ENCODE peak calls at places on chromosomes 16 and 17, in nine cellular contexts. C is colonic mucosa; R is tibial artery; P is gastrocnemius medialis; E is CD8-positive, alpha-beta T cell; X is GM23248; D is adrenal gland; O is neuronal stem cell; T is A549. K is an unnamed sample.

GRCh38 chr16:49464877-49465504 is 91.4 kb downstream of the C16orf78 start:
- DNase-seq in D (no peak), C (peak; percentile 15), T (no peak), P (no peak), O (peak; percentile 37), R (no peak), X (no peak), E (no peak), K (peak; percentile 34)

GRCh38 chr17:42122371-42123303 is at the start of gene HSPB9:
- DNase-seq in O (no peak), D (no peak), E (no peak), R (no peak), X (no peak), C (peak; percentile 87), T (no peak), P (no peak), K (peak; percentile 82)

GRCh38 chr17:68390888-68391545 is 66.3 kb downstream of the WIPI1 start:
- DNase-seq in D (no peak), O (no peak), T (no peak), X (peak; percentile 44), C (no peak), R (peak; percentile 65), E (no peak), P (no peak), K (no peak)

GRCh38 chr17:16444258-16444886 is 29.0 kb downstream of the TRPV2 start:
- DNase-seq in O (no peak), T (peak; percentile 37), D (no peak), R (no peak), E (no peak), C (no peak), P (no peak), X (no peak), K (no peak)

GRCh38 chr16:84478172-84478948 is 26.1 kb downstream of the MEAK7 start:
- DNase-seq in C (no peak), P (no peak), O (no peak), T (no peak), X (peak; percentile 93), D (peak; percentile 21), R (no peak), E (no peak), K (no peak)

GRCh38 chr17:2644971-2645370 is 51.5 kb downstream of the PAFAH1B1 start:
- DNase-seq in P (no peak), X (no peak), O (no peak), C (no peak), T (no peak), D (peak; percentile 56), E (no peak), R (no peak), K (no peak)

GRCh38 chr17:63930951-63931575 is 1.1 kb downstream of the CD79B start:
- DNase-seq in P (no peak), R (peak; percentile 68), C (peak; percentile 66), T (no peak), D (peak; percentile 66), O (no peak), E (peak; percentile 63), X (no peak), K (peak; percentile 84)

GRCh38 chr17:35079547-35079946 is 16.0 kb upstream of the RFFL start:
- DNase-seq in T (peak; percentile 82), R (no peak), E (no peak), D (no peak), C (no peak), P (no peak), X (peak; percentile 33), O (no peak), K (no peak)

GRCh38 chr16:22622703-22623102 is 112.0 kb downstream of the NPIPB5 start:
- DNase-seq in E (no peak), P (no peak), T (no peak), C (no peak), O (no peak), R (no peak), D (no peak), X (no peak), K (no peak)

GRCh38 chr16:23863511-23864422 is 28.0 kb downstream of the PRKCB start:
- DNase-seq in E (no peak), X (no peak), T (no peak), O (no peak), P (no peak), C (peak; percentile 26), D (no peak), R (no peak), K (no peak)

GRCh38 chr16:53061701-53062159 is 6.9 kb downstream of the CHD9 start:
- DNase-seq in X (no peak), O (no peak), D (peak; percentile 39), P (peak; percentile 45), T (no peak), E (peak; percentile 9), R (peak; percentile 48), C (peak; percentile 85), K (peak; percentile 73)

GRCh38 chr16:87844374-87844733 is 25.0 kb downstream of the SLC7A5 start:
- DNase-seq in P (no peak), D (no peak), C (no peak), E (no peak), X (no peak), O (no peak), R (no peak), T (no peak), K (no peak)

GRCh38 chr16:54077412-54077821 is 209.2 kb downstream of the IRX3 start:
- DNase-seq in D (peak; percentile 35), X (peak; percentile 76), E (no peak), P (no peak), R (no peak), O (no peak), T (peak; percentile 70), C (no peak), K (no peak)

GRCh38 chr17:42924891-42925290 is 24.3 kb downstream of the G6PC1 start:
- DNase-seq in C (no peak), D (no peak), T (no peak), O (no peak), P (no peak), R (no peak), E (no peak), X (no peak), K (no peak)

GRCh38 chr16:50742521-50743150 is 750 bp downstream of the CYLD start:
- DNase-seq in D (peak; percentile 67), O (no peak), E (peak; percentile 26), R (peak; percentile 31), T (no peak), C (peak; percentile 29), X (peak; percentile 81), P (peak; percentile 43), K (peak; percentile 62)

DNA sequence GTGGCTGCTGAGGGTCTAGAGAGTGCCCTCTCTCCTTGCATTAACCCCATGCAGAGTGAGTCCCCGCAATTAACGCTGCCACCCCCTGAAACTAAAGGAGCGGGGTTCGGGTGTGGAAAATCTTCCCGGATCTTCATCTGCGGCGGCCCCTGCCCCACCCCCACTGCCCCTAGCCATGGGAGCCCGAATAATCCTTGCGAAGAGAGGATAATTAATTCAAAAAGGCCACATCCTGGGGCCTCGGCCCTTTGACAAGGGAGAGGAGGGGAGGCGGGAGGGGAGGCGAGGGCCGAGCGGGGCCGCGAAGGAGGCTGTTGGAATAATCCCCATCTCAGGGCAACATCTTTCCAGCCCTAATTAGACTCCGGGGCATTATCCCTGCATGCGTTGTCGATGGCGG is 387.4 kb upstream of the TNRC6C start:
- DNase-seq in R (no peak), T (no peak), E (no peak), X (no peak), O (peak; percentile 56), D (no peak), C (no peak), P (no peak), K (peak; percentile 27)
- H3K27ac ChIP-seq in R (no peak overlapping the region), T (no peak overlapping the region), E (no peak overlapping the region), X (no peak overlapping the region), O (peak overlapping the region; percentile 65), D (no peak overlapping the region), C (no peak overlapping the region), P (no peak overlapping the region), K (no peak overlapping the region)

GRCh38 chr16:89434490-89434889 is 55.9 kb downstream of the ANKRD11 start:
- DNase-seq in X (no peak), D (peak; percentile 54), R (no peak), O (no peak), T (no peak), P (no peak), E (no peak), C (no peak), K (no peak)

GRCh38 chr16:89431158-89431584 is 59.2 kb downstream of the ANKRD11 start:
- DNase-seq in C (peak; percentile 74), D (peak; percentile 37), T (peak; percentile 70), X (peak; percentile 95), E (no peak), P (no peak), R (no peak), O (no peak), K (no peak)

GRCh38 chr16:89435051-89435450 is 55.3 kb downstream of the ANKRD11 start:
- DNase-seq in E (no peak), X (no peak), P (no peak), D (no peak), R (no peak), O (no peak), C (no peak), T (peak; percentile 41), K (no peak)

GRCh38 chr16:89430436-89431157 is 59.8 kb downstream of the ANKRD11 start:
- DNase-seq in O (no peak), T (no peak), R (no peak), E (no peak), P (no peak), X (no peak), C (peak; percentile 72), D (no peak), K (no peak)

GRCh38 chr16:89431616-89432015 is 58.7 kb downstream of the ANKRD11 start:
- DNase-seq in P (no peak), X (no peak), E (no peak), T (no peak), D (no peak), O (no peak), R (no peak), C (no peak), K (no peak)
- H3K27ac ChIP-seq in P (no peak overlapping the region), X (peak overlapping the region; percentile 85), E (no peak overlapping the region), T (peak overlapping the region; percentile 8), D (no peak overlapping the region), O (peak overlapping the region; percentile 15), R (no peak overlapping the region), C (no peak overlapping the region), K (no peak overlapping the region)

DNA sequence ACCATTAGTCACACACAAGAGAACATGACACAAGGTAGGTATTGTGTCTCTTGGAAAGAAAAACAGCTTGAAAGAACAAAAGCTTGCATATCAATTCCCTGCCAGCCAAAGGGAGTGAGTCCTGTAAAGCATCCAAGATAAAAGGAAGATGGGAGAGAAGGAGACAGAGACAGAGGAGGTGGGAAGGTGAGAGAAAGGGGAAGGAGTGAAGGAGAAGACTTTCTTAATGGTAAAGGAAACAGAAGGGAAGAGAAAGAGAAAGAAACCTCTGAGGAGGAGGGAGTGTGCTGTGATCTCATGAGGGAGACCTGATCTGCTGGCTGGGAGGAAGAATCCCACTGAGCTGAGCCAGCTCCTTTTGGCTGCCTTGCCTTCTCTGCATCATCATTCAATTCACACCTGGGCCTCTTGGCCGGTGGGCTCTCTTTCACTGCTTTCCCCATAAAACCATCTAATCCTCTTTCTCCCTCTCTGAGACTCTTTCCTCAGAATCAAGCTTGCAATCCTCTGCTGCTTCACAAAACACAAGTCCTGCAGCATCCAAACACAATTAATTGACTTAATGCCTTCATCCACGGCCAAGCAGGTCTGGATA is 271.6 kb downstream of the ABCC12 start:
- DNase-seq in O (no peak), C (no peak), X (no peak), R (no peak), D (no peak), T (no peak), P (no peak), E (no peak), K (no peak)
- H3K27ac ChIP-seq in O (no peak overlapping the region), C (no peak overlapping the region), X (no peak overlapping the region), R (no peak overlapping the region), D (no peak overlapping the region), T (no peak overlapping the region), P (no peak overlapping the region), E (no peak overlapping the region), K (no peak overlapping the region)

GRCh38 chr16:30694926-30695678 is 3.9 kb upstream of the SRCAP start:
- DNase-seq in C (no peak), X (peak; percentile 27), O (no peak), P (no peak), T (no peak), E (no peak), R (no peak), D (peak; percentile 55), K (no peak)
- H3K27ac ChIP-seq in C (no peak overlapping the region), X (no peak overlapping the region), O (no peak overlapping the region), P (no peak overlapping the region), T (no peak overlapping the region), E (no peak overlapping the region), R (no peak overlapping the region), D (peak overlapping the region; percentile 5), K (no peak overlapping the region)